ENCODE peak calls at places on chromosomes 16 and 17, in five cellular contexts. F is BJ, W is cardiac muscle cell, J is left lung, G is foreskin fibroblast. Z is an unnamed sample.
A peak's percentile ranks its signal among the peaks of the same experiment; 100 is the strongest.

GRCh38 chr17:71625330-71625729 is 495.5 kb upstream of the SOX9 start:
- DNase-seq in F (no peak), W (no peak), J (no peak), G (no peak), Z (no peak)

GRCh38 chr16:28974007-28974436 is 556 bp upstream of the SPNS1 start:
- DNase-seq in F (peak; percentile 7), W (peak; percentile 85), J (peak; percentile 69), G (peak; percentile 87), Z (peak; percentile 7)

GRCh38 chr16:75026892-75027391 is 28.1 kb downstream of the ZNRF1 start:
- DNase-seq in F (no peak), W (no peak), J (no peak), G (no peak), Z (no peak)

GRCh38 chr17:14198013-14198412 is 38.6 kb downstream of the CDRT15 start:
- DNase-seq in F (no peak), W (peak; percentile 93), J (no peak), G (no peak), Z (no peak)

GRCh38 chr16:54750249-54750648 is 180.4 kb upstream of the IRX5 start:
- DNase-seq in F (no peak), W (no peak), J (no peak), G (no peak), Z (no peak)

GRCh38 chr16:29806096-29806579 is at the start of gene MAZ:
- DNase-seq in F (no peak), W (no peak), J (peak; percentile 92), G (no peak), Z (peak; percentile 68)

GRCh38 chr17:49645654-49646053 is 32.2 kb downstream of the SPOP start:
- DNase-seq in F (no peak), W (no peak), J (no peak), G (no peak), Z (no peak)

GRCh38 chr16:64657316-64658011 is 464.4 kb downstream of the CDH11 start:
- DNase-seq in F (no peak), W (no peak), J (no peak), G (no peak), Z (peak; percentile 16)

GRCh38 chr16:77782694-77783093 is 5.7 kb upstream of the VAT1L start:
- DNase-seq in F (no peak), W (no peak), J (no peak), G (no peak), Z (no peak)

GRCh38 chr17:4947411-4948165 is 742 bp downstream of the PFN1 start:
- DNase-seq in F (no peak), W (peak; percentile 60), J (peak; percentile 93), G (peak; percentile 70), Z (no peak)

GRCh38 chr16:80407265-80407987 is 133.4 kb upstream of the DYNLRB2 start:
- DNase-seq in F (no peak), W (no peak), J (no peak), G (no peak), Z (no peak)

GRCh38 chr17:40417609-40418427 is at the start of gene TOP2A:
- DNase-seq in F (peak; percentile 99), W (peak; percentile 100), J (peak; percentile 83), G (peak; percentile 100), Z (peak; percentile 99)

GRCh38 chr17:50072925-50073324 is 17.0 kb downstream of the ITGA3 start:
- DNase-seq in F (no peak), W (no peak), J (no peak), G (no peak), Z (no peak)

GRCh38 chr17:41962111-41962510 is 4.5 kb upstream of the CNP start:
- DNase-seq in F (no peak), W (no peak), J (peak; percentile 39), G (no peak), Z (no peak)

GRCh38 chr17:71872843-71873242 is 248.0 kb upstream of the SOX9 start:
- DNase-seq in F (no peak), W (no peak), J (no peak), G (no peak), Z (no peak)

GRCh38 chr17:37358098-37358829 is 17.5 kb upstream of the C17orf78 start:
- DNase-seq in F (no peak), W (peak; percentile 93), J (peak; percentile 75), G (peak; percentile 62), Z (no peak)

GRCh38 chr17:58693208-58693607 is 806 bp downstream of the RAD51C start:
- DNase-seq in F (no peak), W (no peak), J (no peak), G (peak; percentile 11), Z (no peak)

GRCh38 chr17:19384723-19385391 is 2.1 kb downstream of the MFAP4 start:
- DNase-seq in F (peak; percentile 64), W (no peak), J (peak; percentile 77), G (peak; percentile 99), Z (peak; percentile 79)

GRCh38 chr17:17964710-17965109 is 7.5 kb downstream of the TOM1L2 start:
- DNase-seq in F (no peak), W (no peak), J (no peak), G (no peak), Z (no peak)

GRCh38 chr17:83012873-83013778 is 66.3 kb upstream of the METRNL start:
- DNase-seq in F (peak; percentile 91), W (no peak), J (no peak), G (peak; percentile 91), Z (peak; percentile 85)

GRCh38 chr17:45367216-45367615 is 50.4 kb upstream of the MAP3K14 start:
- DNase-seq in F (no peak), W (no peak), J (no peak), G (no peak), Z (no peak)

GRCh38 chr17:56699186-56699895 is 105.8 kb downstream of the NOG start:
- DNase-seq in F (peak; percentile 92), W (peak; percentile 68), J (peak; percentile 83), G (peak; percentile 92), Z (peak; percentile 85)

GRCh38 chr17:76709077-76709950 is 1.5 kb downstream of the MXRA7 start:
- DNase-seq in F (peak; percentile 93), W (peak; percentile 82), J (no peak), G (peak; percentile 95), Z (peak; percentile 96)

GRCh38 chr16:8850279-8850885 is 18.4 kb downstream of the CARHSP1 start:
- DNase-seq in F (peak; percentile 31), W (no peak), J (peak; percentile 84), G (peak; percentile 94), Z (no peak)

GRCh38 chr16:86198201-86199118 is 299.5 kb downstream of the IRF8 start:
- DNase-seq in F (no peak), W (no peak), J (no peak), G (no peak), Z (no peak)

GRCh38 chr16:86195863-86196630 is 297.1 kb downstream of the IRF8 start:
- DNase-seq in F (no peak), W (peak; percentile 95), J (no peak), G (no peak), Z (no peak)

GRCh38 chr16:86193528-86194193 is 294.7 kb downstream of the IRF8 start:
- DNase-seq in F (no peak), W (no peak), J (no peak), G (no peak), Z (no peak)

GRCh38 chr16:86199182-86199581 is 300.2 kb downstream of the IRF8 start:
- DNase-seq in F (no peak), W (no peak), J (no peak), G (no peak), Z (no peak)

DNA sequence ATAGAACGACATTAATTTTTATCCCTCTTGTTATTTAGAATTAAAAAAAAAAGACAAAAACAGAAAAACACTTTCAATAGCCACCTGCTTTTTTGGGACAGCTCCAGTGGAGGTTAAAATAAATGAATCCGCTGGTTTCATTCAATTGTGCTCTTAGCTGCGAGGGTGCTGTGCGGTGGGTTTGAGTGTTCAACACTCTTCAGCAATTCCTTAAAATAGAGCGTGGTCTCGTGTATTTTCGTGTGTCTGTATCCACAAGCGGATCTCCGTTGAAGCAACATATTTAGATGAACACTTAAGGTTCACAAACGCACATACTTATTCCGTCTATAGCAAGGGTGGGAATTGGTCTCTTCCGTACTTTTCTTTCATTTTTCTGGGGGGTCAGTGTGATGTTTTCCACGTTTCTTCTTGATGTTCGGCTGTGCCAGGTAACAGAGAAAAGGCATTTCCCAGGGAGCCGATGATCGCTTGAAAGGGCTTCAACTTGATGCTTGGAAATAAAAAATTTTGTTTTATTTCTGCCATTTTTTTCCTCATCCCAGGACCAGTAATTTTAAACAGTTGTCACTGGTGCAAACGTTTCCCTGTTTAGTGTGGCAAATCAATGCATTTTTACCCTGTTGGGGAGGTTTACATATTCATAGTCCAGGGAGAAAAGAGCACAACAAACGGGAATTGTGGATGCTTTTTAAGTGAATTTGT is 297.9 kb downstream of the IRF8 start:
- DNase-seq in F (no peak), W (no peak), J (no peak), G (no peak), Z (no peak)
- H3K4me3 ChIP-seq in F (no peak overlapping the region), W (no peak overlapping the region), J (no peak overlapping the region), G (no peak overlapping the region), Z (no peak overlapping the region)

GRCh38 chr17:3514873-3515272 is 39.1 kb downstream of the ASPA start:
- DNase-seq in F (no peak), W (no peak), J (no peak), G (no peak), Z (no peak)

GRCh38 chr17:3513305-3514035 is 37.7 kb downstream of the ASPA start:
- DNase-seq in F (no peak), W (no peak), J (no peak), G (no peak), Z (no peak)

GRCh38 chr17:3511841-3512511 is 36.2 kb downstream of the ASPA start:
- DNase-seq in F (peak; percentile 33), W (no peak), J (no peak), G (peak; percentile 64), Z (no peak)

GRCh38 chr17:3510090-3510489 is 34.3 kb downstream of the ASPA start:
- DNase-seq in F (no peak), W (no peak), J (no peak), G (no peak), Z (no peak)

GRCh38 chr17:3512512-3513171 is 36.8 kb downstream of the ASPA start:
- DNase-seq in F (peak; percentile 28), W (peak; percentile 80), J (no peak), G (peak; percentile 88), Z (no peak)
- H3K4me3 ChIP-seq in F (no peak overlapping the region), W (no peak overlapping the region), J (no peak overlapping the region), G (no peak overlapping the region), Z (no peak overlapping the region)

DNA sequence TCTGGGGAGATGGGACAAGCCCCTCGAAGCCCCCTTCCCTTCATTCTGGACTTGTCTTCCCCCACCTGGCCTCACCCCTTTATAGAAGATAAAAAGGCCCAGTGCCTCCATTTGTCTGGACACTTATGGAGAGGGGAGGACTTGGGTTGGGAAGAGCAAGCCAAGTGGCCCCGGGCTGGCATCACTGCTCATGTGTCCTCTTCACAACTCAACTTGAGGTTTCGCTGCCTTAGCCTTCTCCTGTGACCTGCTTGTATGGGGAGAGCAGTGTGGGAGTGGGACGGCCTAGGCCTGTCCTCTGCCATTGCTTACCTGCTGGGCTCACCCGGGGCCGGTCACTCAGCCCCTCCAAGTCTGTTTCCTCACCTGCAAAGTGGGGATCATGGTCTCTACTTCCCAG is 1.4 kb downstream of the PAQR4 start:
- DNase-seq in F (no peak), W (no peak), J (no peak), G (no peak), Z (no peak)
- H3K4me3 ChIP-seq in F (peak overlapping the region; percentile 59), W (no peak overlapping the region), J (peak overlapping the region; percentile 80), G (peak overlapping the region; percentile 55), Z (peak overlapping the region; percentile 61)

DNA sequence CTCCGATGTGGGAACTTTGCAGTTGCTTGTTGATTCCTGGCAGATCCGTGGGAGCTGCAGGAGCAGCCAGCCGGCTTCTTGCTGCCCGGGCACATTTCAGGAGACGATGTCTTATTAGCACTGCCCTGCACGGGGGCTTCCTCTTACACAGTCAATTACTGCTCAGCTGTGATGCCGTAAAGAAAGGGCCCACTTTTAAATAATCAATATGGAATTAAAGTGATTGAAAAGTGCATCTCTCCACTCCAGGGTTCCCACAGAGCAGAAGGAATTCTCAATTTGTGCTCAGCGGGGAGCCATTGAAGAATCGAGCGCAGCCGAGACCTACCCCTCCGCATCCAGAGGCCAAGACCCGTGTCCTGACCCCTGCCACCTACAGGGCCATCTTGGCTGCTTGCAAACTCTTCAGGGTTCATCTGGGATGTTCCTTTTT is 399.4 kb upstream of the C16orf82 start:
- DNase-seq in F (no peak), W (no peak), J (no peak), G (no peak), Z (no peak)
- H3K4me3 ChIP-seq in F (no peak overlapping the region), W (no peak overlapping the region), J (no peak overlapping the region), G (no peak overlapping the region), Z (no peak overlapping the region)